ENCODE peak calls at places on chromosomes 11 and 22, in six cellular contexts. Y is uterus; L is A673; N is adrenal gland; H is naive thymus-derived CD4-positive, alpha-beta T cell; W is Peyer's patch. B is an unnamed sample.

GRCh38 chr11:13663631-13664071 is 4.8 kb upstream of the FAR1 start:
- DNase-seq in Y (no peak), L (no peak), N (no peak), H (no peak), W (no peak), B (no peak)

GRCh38 chr11:74470526-74470925 is 3.2 kb upstream of the KCNE3 start:
- DNase-seq in Y (no peak), L (peak; percentile 87), N (no peak), H (no peak), W (no peak), B (no peak)

GRCh38 chr11:109644158-109644557 is 222.2 kb downstream of the C11orf87 start:
- DNase-seq in Y (no peak), L (peak; percentile 96), N (peak; percentile 31), H (no peak), W (no peak), B (no peak)

GRCh38 chr11:72629266-72629665 is 45.0 kb downstream of the PDE2A start:
- DNase-seq in Y (no peak), L (no peak), N (no peak), H (no peak), W (no peak), B (no peak)

GRCh38 chr11:88801484-88802123 is 264.2 kb downstream of the GRM5 start:
- DNase-seq in Y (no peak), L (no peak), N (no peak), H (no peak), W (no peak), B (no peak)

GRCh38 chr11:93645938-93646337 is 15.5 kb upstream of the CEP295 start:
- DNase-seq in Y (no peak), L (no peak), N (no peak), H (no peak), W (no peak), B (no peak)

GRCh38 chr22:31291403-31291715 is 929 bp downstream of the PIK3IP1 start:
- DNase-seq in Y (no peak), L (no peak), N (peak; percentile 29), H (no peak), W (no peak), B (no peak)

GRCh38 chr11:126636911-126637799 is 281.7 kb downstream of the ST3GAL4 start:
- DNase-seq in Y (no peak), L (peak; percentile 39), N (no peak), H (no peak), W (no peak), B (no peak)

GRCh38 chr11:117316197-117316961 is at the start of gene BACE1:
- DNase-seq in Y (peak; percentile 85), L (peak; percentile 93), N (peak; percentile 81), H (no peak), W (peak; percentile 78), B (peak; percentile 94)

GRCh38 chr11:12066056-12066798 is 44.2 kb upstream of the MICAL2 start:
- DNase-seq in Y (peak; percentile 69), L (no peak), N (peak; percentile 59), H (no peak), W (no peak), B (peak; percentile 75)
- H3K27ac ChIP-seq in Y (peak overlapping the region; percentile 84), L (peak overlapping the region; percentile 55), N (peak overlapping the region; percentile 41), H (no peak overlapping the region), W (no peak overlapping the region), B (peak overlapping the region; percentile 0)

GRCh38 chr11:115660072-115660805 is 156.0 kb upstream of the CADM1 start:
- DNase-seq in Y (no peak), L (peak; percentile 21), N (no peak), H (no peak), W (no peak), B (no peak)
- H3K4me3 ChIP-seq in Y (no peak overlapping the region), L (peak overlapping the region; percentile 12), N (peak overlapping the region; percentile 53), H (no peak overlapping the region), W (no peak overlapping the region), B (peak overlapping the region; percentile 25)

DNA sequence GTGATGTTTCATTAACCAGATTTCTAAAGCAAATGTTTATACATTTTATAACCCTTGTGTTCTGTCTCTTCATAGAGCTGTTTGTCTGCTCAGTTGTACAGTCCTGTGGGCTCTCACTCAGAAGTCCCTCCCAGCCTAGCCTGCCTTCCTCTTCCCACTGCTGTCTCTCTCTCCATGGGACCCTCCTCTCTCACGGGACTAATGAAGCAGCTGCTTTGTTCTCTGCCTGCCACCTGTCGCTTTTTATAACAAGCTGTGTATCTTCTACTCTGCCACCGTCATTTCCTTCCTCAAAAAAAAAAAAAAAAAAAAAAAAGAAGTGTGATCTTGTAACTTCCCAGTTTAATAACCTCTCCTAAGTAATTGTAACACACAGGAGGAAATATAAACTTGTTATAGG is 92.2 kb upstream of the ALKBH3 start:
- DNase-seq in Y (no peak), L (peak; percentile 78), N (no peak), H (no peak), W (no peak), B (peak; percentile 51)
- H3K27ac ChIP-seq in Y (no peak overlapping the region), L (peak overlapping the region; percentile 5), N (no peak overlapping the region), H (no peak overlapping the region), W (no peak overlapping the region), B (peak overlapping the region; percentile 36)

GRCh38 chr11:82996966-82997606 is 74.6 kb downstream of the RAB30 start:
- DNase-seq in Y (no peak), L (no peak), N (no peak), H (no peak), W (peak; percentile 60), B (no peak)
- H3K4me3 ChIP-seq in Y (no peak overlapping the region), L (no peak overlapping the region), N (no peak overlapping the region), H (no peak overlapping the region), W (no peak overlapping the region), B (no peak overlapping the region)

B was measured in aorta.